ENCODE peak calls at places on chromosomes 2 and 18, in nine cellular contexts. One of them, this sample, is unnamed.

GRCh38 chr2:68828887-68829708 is 42.1 kb downstream of the BMP10 start:
- DNase-seq in fibroblast of mammary gland: peak; percentile 89
- DNase-seq in breast epithelium: peak; percentile 90
- DNase-seq in HFFc6: peak; percentile 94
- DNase-seq in GM13977: no peak
- DNase-seq in dorsolateral prefrontal cortex: peak; percentile 25
- DNase-seq in left ventricle myocardium inferior: peak; percentile 94
- DNase-seq in omental fat pad: peak; percentile 96
- DNase-seq in astrocyte of the spinal cord: peak; percentile 88
- DNase-seq in this sample: no peak

GRCh38 chr18:57621252-57621607 is 406 bp downstream of the NARS1 start:
- DNase-seq in GM13977: peak; percentile 47
- DNase-seq in astrocyte of the spinal cord: no peak
- DNase-seq in breast epithelium: no peak
- DNase-seq in left ventricle myocardium inferior: no peak
- DNase-seq in dorsolateral prefrontal cortex: no peak
- DNase-seq in omental fat pad: no peak
- DNase-seq in HFFc6: no peak
- DNase-seq in fibroblast of mammary gland: no peak
- DNase-seq in this sample: peak; percentile 21

GRCh38 chr18:76621782-76622495 is 126.9 kb upstream of the ZNF516 start:
- DNase-seq in dorsolateral prefrontal cortex: no peak
- DNase-seq in omental fat pad: no peak
- DNase-seq in GM13977: no peak
- DNase-seq in fibroblast of mammary gland: peak; percentile 76
- DNase-seq in astrocyte of the spinal cord: peak; percentile 31
- DNase-seq in breast epithelium: no peak
- DNase-seq in left ventricle myocardium inferior: no peak
- DNase-seq in HFFc6: peak; percentile 29
- DNase-seq in this sample: no peak

GRCh38 chr2:12715258-12715865 is 1.4 kb upstream of the TRIB2 start:
- DNase-seq in breast epithelium: no peak
- DNase-seq in omental fat pad: no peak
- DNase-seq in dorsolateral prefrontal cortex: no peak
- DNase-seq in fibroblast of mammary gland: no peak
- DNase-seq in left ventricle myocardium inferior: no peak
- DNase-seq in HFFc6: no peak
- DNase-seq in astrocyte of the spinal cord: no peak
- DNase-seq in GM13977: no peak
- DNase-seq in this sample: no peak

GRCh38 chr2:11757101-11757500 is 10.7 kb downstream of the LPIN1 start:
- DNase-seq in HFFc6: no peak
- DNase-seq in omental fat pad: no peak
- DNase-seq in left ventricle myocardium inferior: no peak
- DNase-seq in GM13977: no peak
- DNase-seq in dorsolateral prefrontal cortex: no peak
- DNase-seq in breast epithelium: no peak
- DNase-seq in astrocyte of the spinal cord: no peak
- DNase-seq in fibroblast of mammary gland: no peak
- DNase-seq in this sample: no peak

GRCh38 chr2:62768615-62769014 is 63.1 kb downstream of the EHBP1 start:
- DNase-seq in HFFc6: peak; percentile 69
- DNase-seq in GM13977: no peak
- DNase-seq in astrocyte of the spinal cord: no peak
- DNase-seq in breast epithelium: no peak
- DNase-seq in dorsolateral prefrontal cortex: no peak
- DNase-seq in left ventricle myocardium inferior: no peak
- DNase-seq in omental fat pad: no peak
- DNase-seq in fibroblast of mammary gland: peak; percentile 27
- DNase-seq in this sample: no peak

GRCh38 chr2:207288628-207289027 is 122.9 kb upstream of the KLF7 start:
- DNase-seq in omental fat pad: no peak
- DNase-seq in GM13977: no peak
- DNase-seq in HFFc6: no peak
- DNase-seq in left ventricle myocardium inferior: no peak
- DNase-seq in astrocyte of the spinal cord: no peak
- DNase-seq in fibroblast of mammary gland: peak; percentile 38
- DNase-seq in breast epithelium: no peak
- DNase-seq in dorsolateral prefrontal cortex: no peak
- DNase-seq in this sample: no peak

GRCh38 chr2:150125188-150125587 is 362.3 kb downstream of the RND3 start:
- DNase-seq in astrocyte of the spinal cord: no peak
- DNase-seq in dorsolateral prefrontal cortex: no peak
- DNase-seq in left ventricle myocardium inferior: no peak
- DNase-seq in omental fat pad: no peak
- DNase-seq in breast epithelium: no peak
- DNase-seq in GM13977: no peak
- DNase-seq in HFFc6: no peak
- DNase-seq in fibroblast of mammary gland: no peak
- DNase-seq in this sample: no peak

GRCh38 chr2:139891636-139892035 is 1111.4 kb upstream of the NXPH2 start:
- DNase-seq in omental fat pad: no peak
- DNase-seq in HFFc6: no peak
- DNase-seq in GM13977: no peak
- DNase-seq in breast epithelium: no peak
- DNase-seq in astrocyte of the spinal cord: no peak
- DNase-seq in left ventricle myocardium inferior: no peak
- DNase-seq in fibroblast of mammary gland: no peak
- DNase-seq in dorsolateral prefrontal cortex: no peak
- DNase-seq in this sample: no peak

GRCh38 chr2:81389203-81389602 is 1084.7 kb upstream of the LRRTM1 start:
- DNase-seq in HFFc6: no peak
- DNase-seq in left ventricle myocardium inferior: no peak
- DNase-seq in GM13977: no peak
- DNase-seq in breast epithelium: no peak
- DNase-seq in omental fat pad: no peak
- DNase-seq in fibroblast of mammary gland: peak; percentile 0
- DNase-seq in dorsolateral prefrontal cortex: no peak
- DNase-seq in astrocyte of the spinal cord: no peak
- DNase-seq in this sample: no peak
- TF ChIP-seq CTCF in HFFc6: peak; percentile 63
- TF ChIP-seq CTCF in left ventricle myocardium inferior: no peak
- TF ChIP-seq CTCF in GM13977: peak; percentile 43
- TF ChIP-seq CTCF in breast epithelium: no peak
- TF ChIP-seq CTCF in omental fat pad: no peak
- TF ChIP-seq CTCF in fibroblast of mammary gland: peak; percentile 9
- TF ChIP-seq CTCF in dorsolateral prefrontal cortex: no peak
- TF ChIP-seq CTCF in astrocyte of the spinal cord: no peak
- TF ChIP-seq CTCF in this sample: peak; percentile 41

GRCh38 chr2:161677634-161678033 is 53.4 kb downstream of the SLC4A10 start:
- DNase-seq in GM13977: no peak
- DNase-seq in omental fat pad: no peak
- DNase-seq in HFFc6: no peak
- DNase-seq in left ventricle myocardium inferior: no peak
- DNase-seq in dorsolateral prefrontal cortex: no peak
- DNase-seq in breast epithelium: no peak
- DNase-seq in fibroblast of mammary gland: no peak
- DNase-seq in astrocyte of the spinal cord: no peak
- DNase-seq in this sample: no peak
- TF ChIP-seq CTCF in GM13977: no peak
- TF ChIP-seq CTCF in omental fat pad: no peak
- TF ChIP-seq CTCF in HFFc6: no peak
- TF ChIP-seq CTCF in left ventricle myocardium inferior: no peak
- TF ChIP-seq CTCF in dorsolateral prefrontal cortex: no peak
- TF ChIP-seq CTCF in breast epithelium: no peak
- TF ChIP-seq CTCF in fibroblast of mammary gland: no peak
- TF ChIP-seq CTCF in astrocyte of the spinal cord: no peak
- TF ChIP-seq CTCF in this sample: no peak

DNA sequence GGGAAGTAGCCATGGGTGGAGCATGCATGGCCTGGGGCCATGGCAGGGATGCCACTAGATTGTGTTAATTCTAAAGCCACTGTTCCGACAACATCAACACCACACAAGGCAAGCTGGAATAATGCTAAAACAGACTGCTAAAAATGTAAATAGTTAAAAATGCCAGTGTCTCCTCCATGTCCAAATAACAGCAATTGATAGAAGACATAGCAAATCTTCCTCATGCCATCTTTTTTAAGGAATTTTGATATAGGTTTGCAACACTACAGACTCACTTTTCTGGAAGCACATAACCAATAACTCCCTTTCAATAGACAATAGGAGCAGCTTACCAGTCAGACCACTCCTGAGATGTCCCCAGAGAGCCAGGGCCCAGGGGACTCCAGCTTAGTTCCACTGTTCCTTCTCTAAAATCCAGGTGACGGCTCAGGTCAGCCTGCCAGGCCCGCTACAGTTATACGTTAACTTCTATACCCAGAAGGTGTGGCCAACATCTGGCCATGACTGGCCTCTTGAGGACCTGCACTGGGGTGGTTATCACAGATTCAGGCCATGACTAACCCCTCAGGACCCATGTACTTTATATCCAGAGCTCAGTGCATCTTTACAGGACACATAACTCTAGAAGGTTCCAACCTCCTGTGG is 20.3 kb downstream of the TUBB6 start:
- DNase-seq in left ventricle myocardium inferior: no peak
- DNase-seq in GM13977: no peak
- DNase-seq in astrocyte of the spinal cord: no peak
- DNase-seq in fibroblast of mammary gland: no peak
- DNase-seq in HFFc6: no peak
- DNase-seq in omental fat pad: no peak
- DNase-seq in breast epithelium: no peak
- DNase-seq in dorsolateral prefrontal cortex: no peak
- DNase-seq in this sample: no peak
- TF ChIP-seq CTCF in left ventricle myocardium inferior: peak; percentile 8
- TF ChIP-seq CTCF in GM13977: no peak
- TF ChIP-seq CTCF in astrocyte of the spinal cord: no peak
- TF ChIP-seq CTCF in fibroblast of mammary gland: no peak
- TF ChIP-seq CTCF in HFFc6: no peak
- TF ChIP-seq CTCF in omental fat pad: no peak
- TF ChIP-seq CTCF in breast epithelium: no peak
- TF ChIP-seq CTCF in dorsolateral prefrontal cortex: no peak
- TF ChIP-seq CTCF in this sample: peak; percentile 20

GRCh38 chr18:79542876-79543750 is 136.5 kb upstream of the CTDP1 start:
- DNase-seq in breast epithelium: no peak
- DNase-seq in left ventricle myocardium inferior: peak; percentile 57
- DNase-seq in GM13977: no peak
- DNase-seq in omental fat pad: no peak
- DNase-seq in astrocyte of the spinal cord: no peak
- DNase-seq in fibroblast of mammary gland: no peak
- DNase-seq in HFFc6: no peak
- DNase-seq in dorsolateral prefrontal cortex: no peak
- DNase-seq in this sample: no peak

GRCh38 chr18:79545714-79546113 is 133.9 kb upstream of the CTDP1 start:
- DNase-seq in breast epithelium: no peak
- DNase-seq in GM13977: no peak
- DNase-seq in omental fat pad: no peak
- DNase-seq in left ventricle myocardium inferior: no peak
- DNase-seq in dorsolateral prefrontal cortex: no peak
- DNase-seq in HFFc6: no peak
- DNase-seq in fibroblast of mammary gland: no peak
- DNase-seq in astrocyte of the spinal cord: no peak
- DNase-seq in this sample: no peak

GRCh38 chr18:79545255-79545654 is 134.3 kb upstream of the CTDP1 start:
- DNase-seq in GM13977: no peak
- DNase-seq in astrocyte of the spinal cord: no peak
- DNase-seq in fibroblast of mammary gland: no peak
- DNase-seq in omental fat pad: no peak
- DNase-seq in HFFc6: no peak
- DNase-seq in left ventricle myocardium inferior: no peak
- DNase-seq in breast epithelium: no peak
- DNase-seq in dorsolateral prefrontal cortex: no peak
- DNase-seq in this sample: no peak

GRCh38 chr18:79543861-79544385 is 135.7 kb upstream of the CTDP1 start:
- DNase-seq in GM13977: no peak
- DNase-seq in omental fat pad: no peak
- DNase-seq in fibroblast of mammary gland: no peak
- DNase-seq in left ventricle myocardium inferior: no peak
- DNase-seq in breast epithelium: no peak
- DNase-seq in HFFc6: no peak
- DNase-seq in astrocyte of the spinal cord: no peak
- DNase-seq in dorsolateral prefrontal cortex: no peak
- DNase-seq in this sample: no peak

GRCh38 chr18:79544386-79544963 is 135.1 kb upstream of the CTDP1 start:
- DNase-seq in HFFc6: no peak
- DNase-seq in astrocyte of the spinal cord: no peak
- DNase-seq in dorsolateral prefrontal cortex: no peak
- DNase-seq in fibroblast of mammary gland: no peak
- DNase-seq in breast epithelium: no peak
- DNase-seq in left ventricle myocardium inferior: no peak
- DNase-seq in omental fat pad: no peak
- DNase-seq in GM13977: no peak
- DNase-seq in this sample: no peak
- TF ChIP-seq CTCF in HFFc6: no peak
- TF ChIP-seq CTCF in astrocyte of the spinal cord: no peak
- TF ChIP-seq CTCF in dorsolateral prefrontal cortex: no peak
- TF ChIP-seq CTCF in fibroblast of mammary gland: no peak
- TF ChIP-seq CTCF in breast epithelium: no peak
- TF ChIP-seq CTCF in left ventricle myocardium inferior: no peak
- TF ChIP-seq CTCF in omental fat pad: no peak
- TF ChIP-seq CTCF in GM13977: no peak
- TF ChIP-seq CTCF in this sample: no peak

GRCh38 chr2:675051-675450 is 2.2 kb downstream of the TMEM18 start:
- DNase-seq in left ventricle myocardium inferior: no peak
- DNase-seq in dorsolateral prefrontal cortex: no peak
- DNase-seq in fibroblast of mammary gland: no peak
- DNase-seq in HFFc6: no peak
- DNase-seq in GM13977: no peak
- DNase-seq in omental fat pad: no peak
- DNase-seq in astrocyte of the spinal cord: no peak
- DNase-seq in breast epithelium: no peak
- DNase-seq in this sample: no peak

GRCh38 chr2:676647-677055 is 555 bp downstream of the TMEM18 start:
- DNase-seq in omental fat pad: peak; percentile 96
- DNase-seq in breast epithelium: peak; percentile 97
- DNase-seq in fibroblast of mammary gland: peak; percentile 97
- DNase-seq in HFFc6: peak; percentile 99
- DNase-seq in dorsolateral prefrontal cortex: peak; percentile 99
- DNase-seq in GM13977: no peak
- DNase-seq in left ventricle myocardium inferior: peak; percentile 99
- DNase-seq in astrocyte of the spinal cord: peak; percentile 99
- DNase-seq in this sample: peak; percentile 96

GRCh38 chr2:677056-677949 is at the start of gene TMEM18:
- DNase-seq in dorsolateral prefrontal cortex: peak; percentile 91
- DNase-seq in fibroblast of mammary gland: peak; percentile 99
- DNase-seq in astrocyte of the spinal cord: peak; percentile 98
- DNase-seq in HFFc6: peak; percentile 99
- DNase-seq in left ventricle myocardium inferior: peak; percentile 90
- DNase-seq in GM13977: peak; percentile 98
- DNase-seq in breast epithelium: peak; percentile 95
- DNase-seq in omental fat pad: peak; percentile 85
- DNase-seq in this sample: peak; percentile 92

GRCh38 chr2:675460-675859 is 1.7 kb downstream of the TMEM18 start:
- DNase-seq in breast epithelium: no peak
- DNase-seq in GM13977: no peak
- DNase-seq in astrocyte of the spinal cord: no peak
- DNase-seq in omental fat pad: no peak
- DNase-seq in dorsolateral prefrontal cortex: peak; percentile 39
- DNase-seq in HFFc6: no peak
- DNase-seq in fibroblast of mammary gland: no peak
- DNase-seq in left ventricle myocardium inferior: no peak
- DNase-seq in this sample: no peak

GRCh38 chr2:675982-676646 is 1.1 kb downstream of the TMEM18 start:
- DNase-seq in fibroblast of mammary gland: peak; percentile 95
- DNase-seq in omental fat pad: peak; percentile 36
- DNase-seq in left ventricle myocardium inferior: no peak
- DNase-seq in astrocyte of the spinal cord: peak; percentile 86
- DNase-seq in HFFc6: peak; percentile 93
- DNase-seq in GM13977: peak; percentile 49
- DNase-seq in dorsolateral prefrontal cortex: peak; percentile 56
- DNase-seq in breast epithelium: peak; percentile 63
- DNase-seq in this sample: peak; percentile 28
- TF ChIP-seq CTCF in fibroblast of mammary gland: peak; percentile 44
- TF ChIP-seq CTCF in omental fat pad: no peak
- TF ChIP-seq CTCF in left ventricle myocardium inferior: no peak
- TF ChIP-seq CTCF in astrocyte of the spinal cord: peak; percentile 58
- TF ChIP-seq CTCF in HFFc6: peak; percentile 68
- TF ChIP-seq CTCF in GM13977: no peak
- TF ChIP-seq CTCF in dorsolateral prefrontal cortex: no peak
- TF ChIP-seq CTCF in breast epithelium: no peak
- TF ChIP-seq CTCF in this sample: peak; percentile 54

GRCh38 chr2:96083064-96083889 is 33.1 kb downstream of the ADRA2B start:
- DNase-seq in GM13977: no peak
- DNase-seq in fibroblast of mammary gland: no peak
- DNase-seq in astrocyte of the spinal cord: no peak
- DNase-seq in left ventricle myocardium inferior: peak; percentile 75
- DNase-seq in omental fat pad: no peak
- DNase-seq in dorsolateral prefrontal cortex: no peak
- DNase-seq in HFFc6: no peak
- DNase-seq in breast epithelium: peak; percentile 9
- DNase-seq in this sample: no peak
- TF ChIP-seq CTCF in GM13977: no peak
- TF ChIP-seq CTCF in fibroblast of mammary gland: no peak
- TF ChIP-seq CTCF in astrocyte of the spinal cord: no peak
- TF ChIP-seq CTCF in left ventricle myocardium inferior: no peak
- TF ChIP-seq CTCF in omental fat pad: no peak
- TF ChIP-seq CTCF in dorsolateral prefrontal cortex: no peak
- TF ChIP-seq CTCF in HFFc6: no peak
- TF ChIP-seq CTCF in breast epithelium: no peak
- TF ChIP-seq CTCF in this sample: no peak

This sample was measured in neural crest cell.